ENCODE peak calls at places on chromosome 6, in nine cellular contexts. One of them, this sample, is unnamed.

GRCh38 chr6:25032964-25033363 is 97.2 kb upstream of the RIPOR2 start:
- DNase-seq in astrocyte: no peak
- DNase-seq in heart left ventricle: no peak
- DNase-seq in ascending aorta: no peak
- DNase-seq in OCI-LY7: no peak
- DNase-seq in IMR-90: no peak
- DNase-seq in pancreas: no peak
- DNase-seq in neural progenitor cell: no peak
- DNase-seq in thoracic aorta: no peak
- DNase-seq in this sample: no peak

GRCh38 chr6:53721766-53722165 is 56.2 kb upstream of the KLHL31 start:
- DNase-seq in astrocyte: no peak
- DNase-seq in heart left ventricle: no peak
- DNase-seq in ascending aorta: no peak
- DNase-seq in OCI-LY7: no peak
- DNase-seq in IMR-90: no peak
- DNase-seq in pancreas: no peak
- DNase-seq in neural progenitor cell: no peak
- DNase-seq in thoracic aorta: no peak
- DNase-seq in this sample: no peak

GRCh38 chr6:144415835-144416237 is 130.7 kb downstream of the UTRN start:
- DNase-seq in astrocyte: peak; percentile 94
- DNase-seq in heart left ventricle: no peak
- DNase-seq in ascending aorta: no peak
- DNase-seq in OCI-LY7: no peak
- DNase-seq in IMR-90: peak; percentile 84
- DNase-seq in pancreas: no peak
- DNase-seq in neural progenitor cell: no peak
- DNase-seq in thoracic aorta: no peak
- DNase-seq in this sample: no peak

GRCh38 chr6:37058084-37058586 is 52.7 kb downstream of the FGD2 start:
- DNase-seq in astrocyte: peak; percentile 19
- DNase-seq in heart left ventricle: no peak
- DNase-seq in ascending aorta: no peak
- DNase-seq in OCI-LY7: no peak
- DNase-seq in IMR-90: peak; percentile 76
- DNase-seq in pancreas: no peak
- DNase-seq in neural progenitor cell: no peak
- DNase-seq in thoracic aorta: no peak
- DNase-seq in this sample: no peak

GRCh38 chr6:85772641-85773040 is 130.0 kb upstream of the SYNCRIP start:
- DNase-seq in astrocyte: no peak
- DNase-seq in heart left ventricle: no peak
- DNase-seq in ascending aorta: no peak
- DNase-seq in OCI-LY7: no peak
- DNase-seq in IMR-90: no peak
- DNase-seq in pancreas: no peak
- DNase-seq in neural progenitor cell: no peak
- DNase-seq in thoracic aorta: no peak
- DNase-seq in this sample: no peak

GRCh38 chr6:12440981-12441380 is 150.8 kb downstream of the EDN1 start:
- DNase-seq in astrocyte: no peak
- DNase-seq in heart left ventricle: no peak
- DNase-seq in ascending aorta: no peak
- DNase-seq in OCI-LY7: no peak
- DNase-seq in IMR-90: peak; percentile 9
- DNase-seq in pancreas: no peak
- DNase-seq in neural progenitor cell: peak; percentile 43
- DNase-seq in thoracic aorta: no peak
- DNase-seq in this sample: no peak

GRCh38 chr6:124683507-124683906 is 278.7 kb upstream of the RNF217 start:
- DNase-seq in astrocyte: no peak
- DNase-seq in heart left ventricle: no peak
- DNase-seq in ascending aorta: no peak
- DNase-seq in OCI-LY7: peak; percentile 43
- DNase-seq in IMR-90: no peak
- DNase-seq in pancreas: no peak
- DNase-seq in neural progenitor cell: peak; percentile 80
- DNase-seq in thoracic aorta: no peak
- DNase-seq in this sample: no peak

GRCh38 chr6:98039876-98040605 is 757.0 kb upstream of the MMS22L start:
- DNase-seq in astrocyte: peak; percentile 12
- DNase-seq in heart left ventricle: no peak
- DNase-seq in ascending aorta: no peak
- DNase-seq in OCI-LY7: no peak
- DNase-seq in IMR-90: peak; percentile 0
- DNase-seq in pancreas: no peak
- DNase-seq in neural progenitor cell: peak; percentile 47
- DNase-seq in thoracic aorta: no peak
- DNase-seq in this sample: no peak

GRCh38 chr6:16591681-16592549 is 169.3 kb downstream of the ATXN1 start:
- DNase-seq in astrocyte: no peak
- DNase-seq in heart left ventricle: no peak
- DNase-seq in ascending aorta: no peak
- DNase-seq in OCI-LY7: peak; percentile 10
- DNase-seq in IMR-90: no peak
- DNase-seq in pancreas: no peak
- DNase-seq in neural progenitor cell: no peak
- DNase-seq in thoracic aorta: no peak
- DNase-seq in this sample: no peak

GRCh38 chr6:3841711-3842565 is 7.2 kb upstream of the FAM50B start:
- DNase-seq in astrocyte: peak; percentile 79
- DNase-seq in heart left ventricle: no peak
- DNase-seq in ascending aorta: peak; percentile 79
- DNase-seq in OCI-LY7: no peak
- DNase-seq in IMR-90: peak; percentile 80
- DNase-seq in pancreas: no peak
- DNase-seq in neural progenitor cell: no peak
- DNase-seq in thoracic aorta: no peak
- DNase-seq in this sample: no peak

GRCh38 chr6:105598264-105598663 is 195.4 kb upstream of the PREP start:
- DNase-seq in astrocyte: no peak
- DNase-seq in heart left ventricle: no peak
- DNase-seq in ascending aorta: no peak
- DNase-seq in OCI-LY7: no peak
- DNase-seq in IMR-90: no peak
- DNase-seq in pancreas: no peak
- DNase-seq in neural progenitor cell: no peak
- DNase-seq in thoracic aorta: no peak
- DNase-seq in this sample: no peak

GRCh38 chr6:80543598-80544181 is 437.2 kb downstream of the BCKDHB start:
- DNase-seq in astrocyte: peak; percentile 91
- DNase-seq in heart left ventricle: no peak
- DNase-seq in ascending aorta: no peak
- DNase-seq in OCI-LY7: no peak
- DNase-seq in IMR-90: peak; percentile 90
- DNase-seq in pancreas: no peak
- DNase-seq in neural progenitor cell: no peak
- DNase-seq in thoracic aorta: no peak
- DNase-seq in this sample: no peak

GRCh38 chr6:63573899-63574553 is 1.7 kb downstream of the LOC128125822 start:
- DNase-seq in astrocyte: peak; percentile 45
- DNase-seq in heart left ventricle: no peak
- DNase-seq in ascending aorta: peak; percentile 69
- DNase-seq in OCI-LY7: peak; percentile 64
- DNase-seq in IMR-90: peak; percentile 64
- DNase-seq in pancreas: no peak
- DNase-seq in neural progenitor cell: peak; percentile 63
- DNase-seq in thoracic aorta: no peak
- DNase-seq in this sample: no peak

GRCh38 chr6:63572733-63573139 is 456 bp downstream of the LOC128125822 start:
- DNase-seq in astrocyte: no peak
- DNase-seq in heart left ventricle: no peak
- DNase-seq in ascending aorta: no peak
- DNase-seq in OCI-LY7: no peak
- DNase-seq in IMR-90: no peak
- DNase-seq in pancreas: peak; percentile 83
- DNase-seq in neural progenitor cell: peak; percentile 64
- DNase-seq in thoracic aorta: no peak
- DNase-seq in this sample: no peak

GRCh38 chr6:63576147-63576772 is 4.0 kb downstream of the LOC128125822 start:
- DNase-seq in astrocyte: no peak
- DNase-seq in heart left ventricle: no peak
- DNase-seq in ascending aorta: no peak
- DNase-seq in OCI-LY7: no peak
- DNase-seq in IMR-90: no peak
- DNase-seq in pancreas: no peak
- DNase-seq in neural progenitor cell: no peak
- DNase-seq in thoracic aorta: no peak
- DNase-seq in this sample: no peak

GRCh38 chr6:63573140-63573898 is 1.0 kb downstream of the LOC128125822 start:
- DNase-seq in astrocyte: peak; percentile 64
- DNase-seq in heart left ventricle: peak; percentile 77
- DNase-seq in ascending aorta: peak; percentile 84
- DNase-seq in OCI-LY7: peak; percentile 72
- DNase-seq in IMR-90: peak; percentile 55
- DNase-seq in pancreas: peak; percentile 91
- DNase-seq in neural progenitor cell: peak; percentile 82
- DNase-seq in thoracic aorta: peak; percentile 11
- DNase-seq in this sample: peak; percentile 51

GRCh38 chr6:63574554-63574900 is 2.2 kb downstream of the LOC128125822 start:
- DNase-seq in astrocyte: no peak
- DNase-seq in heart left ventricle: no peak
- DNase-seq in ascending aorta: no peak
- DNase-seq in OCI-LY7: no peak
- DNase-seq in IMR-90: no peak
- DNase-seq in pancreas: no peak
- DNase-seq in neural progenitor cell: no peak
- DNase-seq in thoracic aorta: no peak
- DNase-seq in this sample: no peak
- H3K27ac ChIP-seq in astrocyte: no peak overlapping the region
- H3K27ac ChIP-seq in heart left ventricle: peak overlapping the region; percentile 99
- H3K27ac ChIP-seq in ascending aorta: peak overlapping the region; percentile 98
- H3K27ac ChIP-seq in OCI-LY7: peak overlapping the region; percentile 76
- H3K27ac ChIP-seq in IMR-90: peak overlapping the region; percentile 99
- H3K27ac ChIP-seq in pancreas: peak overlapping the region; percentile 100
- H3K27ac ChIP-seq in neural progenitor cell: no peak overlapping the region
- H3K27ac ChIP-seq in thoracic aorta: peak overlapping the region; percentile 97
- H3K27ac ChIP-seq in this sample: peak overlapping the region; percentile 96

GRCh38 chr6:39997101-39997635 is 62.9 kb upstream of the MOCS1 start:
- DNase-seq in astrocyte: no peak
- DNase-seq in heart left ventricle: no peak
- DNase-seq in ascending aorta: no peak
- DNase-seq in OCI-LY7: no peak
- DNase-seq in IMR-90: no peak
- DNase-seq in pancreas: no peak
- DNase-seq in neural progenitor cell: no peak
- DNase-seq in thoracic aorta: no peak
- DNase-seq in this sample: no peak

GRCh38 chr6:39998126-39998525 is 63.9 kb upstream of the MOCS1 start:
- DNase-seq in astrocyte: no peak
- DNase-seq in heart left ventricle: no peak
- DNase-seq in ascending aorta: no peak
- DNase-seq in OCI-LY7: no peak
- DNase-seq in IMR-90: no peak
- DNase-seq in pancreas: no peak
- DNase-seq in neural progenitor cell: no peak
- DNase-seq in thoracic aorta: no peak
- DNase-seq in this sample: no peak

GRCh38 chr6:39995633-39996032 is 61.4 kb upstream of the MOCS1 start:
- DNase-seq in astrocyte: no peak
- DNase-seq in heart left ventricle: no peak
- DNase-seq in ascending aorta: no peak
- DNase-seq in OCI-LY7: no peak
- DNase-seq in IMR-90: no peak
- DNase-seq in pancreas: no peak
- DNase-seq in neural progenitor cell: no peak
- DNase-seq in thoracic aorta: no peak
- DNase-seq in this sample: no peak

GRCh38 chr6:39992861-39993622 is 58.8 kb upstream of the MOCS1 start:
- DNase-seq in astrocyte: no peak
- DNase-seq in heart left ventricle: no peak
- DNase-seq in ascending aorta: no peak
- DNase-seq in OCI-LY7: peak; percentile 19
- DNase-seq in IMR-90: no peak
- DNase-seq in pancreas: no peak
- DNase-seq in neural progenitor cell: no peak
- DNase-seq in thoracic aorta: no peak
- DNase-seq in this sample: no peak
- H3K27ac ChIP-seq in astrocyte: no peak overlapping the region
- H3K27ac ChIP-seq in heart left ventricle: no peak overlapping the region
- H3K27ac ChIP-seq in ascending aorta: no peak overlapping the region
- H3K27ac ChIP-seq in OCI-LY7: no peak overlapping the region
- H3K27ac ChIP-seq in IMR-90: no peak overlapping the region
- H3K27ac ChIP-seq in pancreas: peak overlapping the region; percentile 32
- H3K27ac ChIP-seq in neural progenitor cell: no peak overlapping the region
- H3K27ac ChIP-seq in thoracic aorta: no peak overlapping the region
- H3K27ac ChIP-seq in this sample: no peak overlapping the region

GRCh38 chr6:1384549-1385128 is 4.7 kb upstream of the FOXF2 start:
- DNase-seq in astrocyte: no peak
- DNase-seq in heart left ventricle: no peak
- DNase-seq in ascending aorta: peak; percentile 50
- DNase-seq in OCI-LY7: no peak
- DNase-seq in IMR-90: no peak
- DNase-seq in pancreas: no peak
- DNase-seq in neural progenitor cell: peak; percentile 35
- DNase-seq in thoracic aorta: no peak
- DNase-seq in this sample: no peak
- H3K27ac ChIP-seq in astrocyte: no peak overlapping the region
- H3K27ac ChIP-seq in heart left ventricle: no peak overlapping the region
- H3K27ac ChIP-seq in ascending aorta: no peak overlapping the region
- H3K27ac ChIP-seq in OCI-LY7: no peak overlapping the region
- H3K27ac ChIP-seq in IMR-90: no peak overlapping the region
- H3K27ac ChIP-seq in pancreas: no peak overlapping the region
- H3K27ac ChIP-seq in neural progenitor cell: no peak overlapping the region
- H3K27ac ChIP-seq in thoracic aorta: no peak overlapping the region
- H3K27ac ChIP-seq in this sample: peak overlapping the region; percentile 21

DNA sequence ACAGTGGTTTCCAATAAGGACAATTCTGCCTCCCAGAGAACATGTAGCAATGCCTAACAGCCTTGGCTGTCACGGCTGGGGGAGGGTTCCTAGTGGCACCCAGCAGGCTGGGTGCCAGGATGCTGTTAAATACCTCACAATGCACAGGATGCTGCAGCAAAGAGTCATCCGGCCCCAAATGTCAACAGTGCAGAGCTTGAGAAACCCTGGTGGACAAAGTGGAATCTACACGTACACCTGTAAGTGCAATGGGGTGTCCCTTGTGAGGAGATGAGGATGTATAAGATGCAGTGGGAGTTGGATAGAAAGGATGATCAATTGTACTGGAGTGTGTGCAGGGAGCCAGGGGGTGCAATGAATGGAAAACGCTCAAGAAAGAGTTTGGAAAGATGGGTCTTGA is 142.4 kb downstream of the FNDC1 start:
- DNase-seq in astrocyte: no peak
- DNase-seq in heart left ventricle: no peak
- DNase-seq in ascending aorta: peak; percentile 77
- DNase-seq in OCI-LY7: peak; percentile 52
- DNase-seq in IMR-90: no peak
- DNase-seq in pancreas: no peak
- DNase-seq in neural progenitor cell: peak; percentile 8
- DNase-seq in thoracic aorta: no peak
- DNase-seq in this sample: no peak
- H3K27ac ChIP-seq in astrocyte: no peak overlapping the region
- H3K27ac ChIP-seq in heart left ventricle: no peak overlapping the region
- H3K27ac ChIP-seq in ascending aorta: peak overlapping the region; percentile 34
- H3K27ac ChIP-seq in OCI-LY7: no peak overlapping the region
- H3K27ac ChIP-seq in IMR-90: no peak overlapping the region
- H3K27ac ChIP-seq in pancreas: no peak overlapping the region
- H3K27ac ChIP-seq in neural progenitor cell: no peak overlapping the region
- H3K27ac ChIP-seq in thoracic aorta: peak overlapping the region; percentile 46
- H3K27ac ChIP-seq in this sample: no peak overlapping the region

GRCh38 chr6:139687055-139687454 is 312.6 kb upstream of the CITED2 start:
- DNase-seq in astrocyte: no peak
- DNase-seq in heart left ventricle: no peak
- DNase-seq in ascending aorta: no peak
- DNase-seq in OCI-LY7: no peak
- DNase-seq in IMR-90: no peak
- DNase-seq in pancreas: no peak
- DNase-seq in neural progenitor cell: no peak
- DNase-seq in thoracic aorta: no peak
- DNase-seq in this sample: no peak
- H3K27ac ChIP-seq in astrocyte: no peak overlapping the region
- H3K27ac ChIP-seq in heart left ventricle: no peak overlapping the region
- H3K27ac ChIP-seq in ascending aorta: no peak overlapping the region
- H3K27ac ChIP-seq in OCI-LY7: no peak overlapping the region
- H3K27ac ChIP-seq in IMR-90: no peak overlapping the region
- H3K27ac ChIP-seq in pancreas: no peak overlapping the region
- H3K27ac ChIP-seq in neural progenitor cell: no peak overlapping the region
- H3K27ac ChIP-seq in thoracic aorta: no peak overlapping the region
- H3K27ac ChIP-seq in this sample: no peak overlapping the region